ENCODE peak calls at places on chromosome 9, in five cellular contexts. One of them, this sample, is unnamed.

GRCh38 chr9:136019041-136019680 is 58.0 kb upstream of the UBAC1 start:
- DNase-seq in Right ventricle myocardium superior: no peak
- DNase-seq in Calu3: no peak
- DNase-seq in M059J: no peak
- DNase-seq in Panc1: no peak
- DNase-seq in this sample: peak

GRCh38 chr9:128733256-128733655 is 9.3 kb upstream of the ZDHHC12 start:
- DNase-seq in M059J: peak
- DNase-seq in Panc1: peak
- DNase-seq in Right ventricle myocardium superior: peak
- DNase-seq in Calu3: peak
- DNase-seq in this sample: no peak

GRCh38 chr9:89438194-89438593 is 59.7 kb downstream of the SEMA4D start:
- DNase-seq in Right ventricle myocardium superior: no peak
- DNase-seq in Calu3: no peak
- DNase-seq in Panc1: no peak
- DNase-seq in M059J: no peak
- DNase-seq in this sample: no peak

GRCh38 chr9:109085510-109085909 is 34.2 kb downstream of the TMEM245 start:
- DNase-seq in M059J: no peak
- DNase-seq in Panc1: no peak
- DNase-seq in Right ventricle myocardium superior: no peak
- DNase-seq in Calu3: no peak
- DNase-seq in this sample: no peak

GRCh38 chr9:24832307-24832706 is 286.6 kb upstream of the IZUMO3 start:
- DNase-seq in Calu3: no peak
- DNase-seq in M059J: no peak
- DNase-seq in Right ventricle myocardium superior: no peak
- DNase-seq in Panc1: no peak
- DNase-seq in this sample: no peak

GRCh38 chr9:132244582-132245455 is 83.0 kb downstream of the NTNG2 start:
- DNase-seq in M059J: no peak
- DNase-seq in Right ventricle myocardium superior: no peak
- DNase-seq in Calu3: no peak
- DNase-seq in Panc1: no peak
- DNase-seq in this sample: no peak

GRCh38 chr9:70169222-70169621 is 89.6 kb upstream of the SMC5 start:
- DNase-seq in M059J: no peak
- DNase-seq in Panc1: no peak
- DNase-seq in Calu3: no peak
- DNase-seq in Right ventricle myocardium superior: no peak
- DNase-seq in this sample: no peak

GRCh38 chr9:125646222-125647100 is 60.5 kb downstream of the MAPKAP1 start:
- DNase-seq in Panc1: no peak
- DNase-seq in Calu3: no peak
- DNase-seq in M059J: peak
- DNase-seq in Right ventricle myocardium superior: no peak
- DNase-seq in this sample: no peak

GRCh38 chr9:5922192-5922591 is 31.5 kb downstream of the MLANA start:
- DNase-seq in Panc1: no peak
- DNase-seq in Right ventricle myocardium superior: no peak
- DNase-seq in M059J: no peak
- DNase-seq in Calu3: peak
- DNase-seq in this sample: no peak

GRCh38 chr9:37747271-37747753 is 6.3 kb upstream of the TRMT10B start:
- DNase-seq in Panc1: peak
- DNase-seq in M059J: peak
- DNase-seq in Right ventricle myocardium superior: no peak
- DNase-seq in Calu3: peak
- DNase-seq in this sample: no peak

GRCh38 chr9:70563437-70564204 is 149.2 kb upstream of the KLF9 start:
- DNase-seq in Right ventricle myocardium superior: no peak
- DNase-seq in Calu3: no peak
- DNase-seq in M059J: peak
- DNase-seq in Panc1: no peak
- DNase-seq in this sample: no peak

GRCh38 chr9:16343249-16344237 is 526.9 kb downstream of the BNC2 start:
- DNase-seq in Panc1: no peak
- DNase-seq in Right ventricle myocardium superior: no peak
- DNase-seq in M059J: peak
- DNase-seq in Calu3: no peak
- DNase-seq in this sample: peak

GRCh38 chr9:136666364-136667216 is 3.9 kb downstream of the EGFL7 start:
- DNase-seq in M059J: peak
- DNase-seq in Right ventricle myocardium superior: no peak
- DNase-seq in Calu3: no peak
- DNase-seq in Panc1: no peak
- DNase-seq in this sample: no peak

GRCh38 chr9:77847626-77848025 is 184.0 kb downstream of the GNAQ start:
- DNase-seq in Calu3: no peak
- DNase-seq in M059J: peak
- DNase-seq in Panc1: no peak
- DNase-seq in Right ventricle myocardium superior: no peak
- DNase-seq in this sample: no peak

GRCh38 chr9:18947772-18948391 is 85.1 kb downstream of the SAXO1 start:
- DNase-seq in Panc1: no peak
- DNase-seq in M059J: no peak
- DNase-seq in Right ventricle myocardium superior: no peak
- DNase-seq in Calu3: no peak
- DNase-seq in this sample: no peak

GRCh38 chr9:32590898-32591297 is 17.9 kb upstream of the NDUFB6 start:
- DNase-seq in Calu3: no peak
- DNase-seq in Right ventricle myocardium superior: no peak
- DNase-seq in M059J: peak
- DNase-seq in Panc1: no peak
- DNase-seq in this sample: no peak

GRCh38 chr9:116987902-116988301 is 300.8 kb downstream of the TRIM32 start:
- DNase-seq in Panc1: no peak
- DNase-seq in Calu3: no peak
- DNase-seq in Right ventricle myocardium superior: no peak
- DNase-seq in M059J: no peak
- DNase-seq in this sample: no peak

GRCh38 chr9:124191691-124192208 is 66.0 kb upstream of the NEK6 start:
- DNase-seq in Calu3: no peak
- DNase-seq in M059J: no peak
- DNase-seq in Right ventricle myocardium superior: no peak
- DNase-seq in Panc1: no peak
- DNase-seq in this sample: no peak

GRCh38 chr9:120841930-120842684 is 615 bp downstream of the PSMD5 start:
- DNase-seq in Right ventricle myocardium superior: no peak
- DNase-seq in Panc1: no peak
- DNase-seq in M059J: peak
- DNase-seq in Calu3: no peak
- DNase-seq in this sample: no peak

GRCh38 chr9:133950206-133950915 is 41.8 kb downstream of the VAV2 start:
- DNase-seq in Right ventricle myocardium superior: peak
- DNase-seq in M059J: no peak
- DNase-seq in Calu3: no peak
- DNase-seq in Panc1: no peak
- DNase-seq in this sample: no peak

GRCh38 chr9:95381243-95381642 is 63.7 kb upstream of the FANCC start:
- DNase-seq in Right ventricle myocardium superior: no peak
- DNase-seq in M059J: peak
- DNase-seq in Calu3: no peak
- DNase-seq in Panc1: no peak
- DNase-seq in this sample: no peak

GRCh38 chr9:15404171-15404570 is 18.5 kb upstream of the SNAPC3 start:
- DNase-seq in M059J: no peak
- DNase-seq in Right ventricle myocardium superior: no peak
- DNase-seq in Calu3: no peak
- DNase-seq in Panc1: no peak
- DNase-seq in this sample: no peak

GRCh38 chr9:82729141-82729540 is 333.8 kb downstream of the RASEF start:
- DNase-seq in Right ventricle myocardium superior: no peak
- DNase-seq in Panc1: no peak
- DNase-seq in M059J: no peak
- DNase-seq in Calu3: no peak
- DNase-seq in this sample: no peak

GRCh38 chr9:82331091-82331490 is 342.5 kb downstream of the SPATA31D1 start:
- DNase-seq in Panc1: no peak
- DNase-seq in Right ventricle myocardium superior: no peak
- DNase-seq in Calu3: no peak
- DNase-seq in M059J: no peak
- DNase-seq in this sample: no peak

GRCh38 chr9:123867971-123868370 is 62.0 kb downstream of the DENND1A start:
- DNase-seq in M059J: no peak
- DNase-seq in Calu3: no peak
- DNase-seq in Panc1: no peak
- DNase-seq in Right ventricle myocardium superior: no peak
- DNase-seq in this sample: no peak

GRCh38 chr9:10050016-10050415 is 562.8 kb downstream of the PTPRD start:
- DNase-seq in M059J: no peak
- DNase-seq in Calu3: no peak
- DNase-seq in Panc1: no peak
- DNase-seq in Right ventricle myocardium superior: no peak
- DNase-seq in this sample: no peak

GRCh38 chr9:131094622-131095021 is 1.7 kb upstream of the AIF1L start:
- DNase-seq in Calu3: no peak
- DNase-seq in Right ventricle myocardium superior: peak
- DNase-seq in M059J: peak
- DNase-seq in Panc1: no peak
- DNase-seq in this sample: no peak

GRCh38 chr9:93094294-93095204 is 1.5 kb upstream of the CARD19 start:
- DNase-seq in Right ventricle myocardium superior: peak
- DNase-seq in Calu3: no peak
- DNase-seq in M059J: no peak
- DNase-seq in Panc1: no peak
- DNase-seq in this sample: no peak

GRCh38 chr9:102985162-102985900 is 9.8 kb upstream of the CYLC2 start:
- DNase-seq in Panc1: no peak
- DNase-seq in Right ventricle myocardium superior: no peak
- DNase-seq in M059J: no peak
- DNase-seq in Calu3: no peak
- DNase-seq in this sample: no peak

GRCh38 chr9:137705443-137705863 is 86.6 kb downstream of the EHMT1 start:
- DNase-seq in Right ventricle myocardium superior: no peak
- DNase-seq in Calu3: no peak
- DNase-seq in Panc1: no peak
- DNase-seq in M059J: no peak
- DNase-seq in this sample: no peak

GRCh38 chr9:14029811-14030210 is 284.1 kb downstream of the NFIB start:
- DNase-seq in Panc1: no peak
- DNase-seq in M059J: no peak
- DNase-seq in Calu3: no peak
- DNase-seq in Right ventricle myocardium superior: no peak
- DNase-seq in this sample: no peak

This sample was measured in mesenteric fat pad.